ENCODE peak calls at places on chromosomes 2 and 18, in four cellular contexts. One of them, this sample, is unnamed. For H3K36me3 and H3K27me3, the result is how much of the 10 kb centered on the place peaks cover.

GRCh38 chr2:169080250-169081035 is 11.1 kb downstream of the DHRS9 start:
- DNase-seq in WERI-Rb-1: no peak
- DNase-seq in lung: no peak
- DNase-seq in left ventricle myocardium inferior: no peak
- DNase-seq in this sample: no peak

GRCh38 chr2:73172963-73173362 is 29.4 kb upstream of the NOTO start:
- DNase-seq in WERI-Rb-1: no peak
- DNase-seq in lung: no peak
- DNase-seq in left ventricle myocardium inferior: no peak
- DNase-seq in this sample: no peak

GRCh38 chr18:42114310-42114943 is 159.4 kb downstream of the PIK3C3 start:
- DNase-seq in lung: peak
- DNase-seq in left ventricle myocardium inferior: peak
- DNase-seq in WERI-Rb-1: peak
- DNase-seq in this sample: peak

GRCh38 chr18:7415081-7415894 is 151.8 kb upstream of the PTPRM start:
- DNase-seq in WERI-Rb-1: peak
- DNase-seq in left ventricle myocardium inferior: no peak
- DNase-seq in lung: no peak
- DNase-seq in this sample: no peak

GRCh38 chr2:37387143-37387835 is 42.9 kb downstream of the QPCT start:
- DNase-seq in left ventricle myocardium inferior: no peak
- DNase-seq in lung: no peak
- DNase-seq in WERI-Rb-1: no peak
- DNase-seq in this sample: no peak

GRCh38 chr2:45342-46130 is 769 bp downstream of the FAM110C start:
- DNase-seq in lung: no peak
- DNase-seq in WERI-Rb-1: no peak
- DNase-seq in left ventricle myocardium inferior: no peak
- DNase-seq in this sample: peak

GRCh38 chr2:128602699-128603101 is 284.0 kb upstream of the HS6ST1 start:
- DNase-seq in WERI-Rb-1: peak
- DNase-seq in lung: no peak
- DNase-seq in left ventricle myocardium inferior: peak
- DNase-seq in this sample: no peak

GRCh38 chr2:197909377-197909776 is 105.0 kb downstream of the PLCL1 start:
- DNase-seq in left ventricle myocardium inferior: no peak
- DNase-seq in lung: no peak
- DNase-seq in WERI-Rb-1: peak
- DNase-seq in this sample: no peak

GRCh38 chr2:134119117-134119671 is 134.7 kb upstream of the MGAT5 start:
- DNase-seq in WERI-Rb-1: no peak
- DNase-seq in lung: no peak
- DNase-seq in left ventricle myocardium inferior: no peak
- DNase-seq in this sample: no peak

GRCh38 chr2:168035458-168035857 is 211.9 kb downstream of the STK39 start:
- DNase-seq in left ventricle myocardium inferior: no peak
- DNase-seq in WERI-Rb-1: no peak
- DNase-seq in lung: no peak
- DNase-seq in this sample: no peak

GRCh38 chr18:832085-832681 is 20.1 kb upstream of the YES1 start:
- DNase-seq in left ventricle myocardium inferior: peak
- DNase-seq in WERI-Rb-1: peak
- DNase-seq in lung: no peak
- DNase-seq in this sample: peak

GRCh38 chr2:120586507-120587283 is 149.0 kb upstream of the GLI2 start:
- DNase-seq in left ventricle myocardium inferior: no peak
- DNase-seq in WERI-Rb-1: no peak
- DNase-seq in lung: no peak
- DNase-seq in this sample: peak

GRCh38 chr2:109482371-109482841 is 131.4 kb downstream of the SEPTIN10 start:
- DNase-seq in lung: no peak
- DNase-seq in WERI-Rb-1: no peak
- DNase-seq in left ventricle myocardium inferior: no peak
- DNase-seq in this sample: no peak

GRCh38 chr18:67517224-67517765 is 775 bp upstream of the DSEL start:
- DNase-seq in lung: no peak
- DNase-seq in left ventricle myocardium inferior: peak
- DNase-seq in WERI-Rb-1: no peak
- DNase-seq in this sample: no peak

GRCh38 chr2:20135631-20136050 is 84.2 kb upstream of the LAPTM4A start:
- DNase-seq in lung: peak
- DNase-seq in WERI-Rb-1: peak
- DNase-seq in left ventricle myocardium inferior: peak
- DNase-seq in this sample: peak

DNA sequence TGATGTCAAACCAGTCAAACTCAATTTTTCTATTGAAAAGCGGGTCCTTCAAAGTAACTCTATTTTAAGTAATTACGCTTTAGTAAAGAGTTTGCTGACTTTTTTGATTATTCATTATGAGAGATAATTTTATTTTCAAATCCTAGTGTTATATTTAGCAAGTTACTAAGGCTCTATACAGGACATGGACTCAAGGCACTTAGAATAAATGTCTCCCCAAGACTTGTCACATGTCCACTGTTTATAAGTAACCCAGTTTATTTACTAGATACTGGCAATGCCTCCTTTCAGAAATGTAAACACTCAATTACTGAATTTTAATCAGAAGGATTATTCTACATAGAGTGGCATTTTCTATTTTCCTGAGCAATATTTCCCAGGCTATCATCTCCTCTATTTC is 638.1 kb downstream of the ERBB4 start:
- DNase-seq in lung: no peak
- DNase-seq in left ventricle myocardium inferior: no peak
- DNase-seq in WERI-Rb-1: no peak
- DNase-seq in this sample: no peak
- H3K36me3 ChIP-seq in lung: under half
- H3K36me3 ChIP-seq in left ventricle myocardium inferior: under half
- H3K36me3 ChIP-seq in WERI-Rb-1: under half
- H3K36me3 ChIP-seq in this sample: under half

GRCh38 chr2:23230885-23231284 is 154.1 kb upstream of the KLHL29 start:
- DNase-seq in lung: no peak
- DNase-seq in left ventricle myocardium inferior: no peak
- DNase-seq in WERI-Rb-1: no peak
- DNase-seq in this sample: peak
- H3K4me3 ChIP-seq in lung: no peak
- H3K4me3 ChIP-seq in left ventricle myocardium inferior: no peak
- H3K4me3 ChIP-seq in WERI-Rb-1: no peak
- H3K4me3 ChIP-seq in this sample: no peak

DNA sequence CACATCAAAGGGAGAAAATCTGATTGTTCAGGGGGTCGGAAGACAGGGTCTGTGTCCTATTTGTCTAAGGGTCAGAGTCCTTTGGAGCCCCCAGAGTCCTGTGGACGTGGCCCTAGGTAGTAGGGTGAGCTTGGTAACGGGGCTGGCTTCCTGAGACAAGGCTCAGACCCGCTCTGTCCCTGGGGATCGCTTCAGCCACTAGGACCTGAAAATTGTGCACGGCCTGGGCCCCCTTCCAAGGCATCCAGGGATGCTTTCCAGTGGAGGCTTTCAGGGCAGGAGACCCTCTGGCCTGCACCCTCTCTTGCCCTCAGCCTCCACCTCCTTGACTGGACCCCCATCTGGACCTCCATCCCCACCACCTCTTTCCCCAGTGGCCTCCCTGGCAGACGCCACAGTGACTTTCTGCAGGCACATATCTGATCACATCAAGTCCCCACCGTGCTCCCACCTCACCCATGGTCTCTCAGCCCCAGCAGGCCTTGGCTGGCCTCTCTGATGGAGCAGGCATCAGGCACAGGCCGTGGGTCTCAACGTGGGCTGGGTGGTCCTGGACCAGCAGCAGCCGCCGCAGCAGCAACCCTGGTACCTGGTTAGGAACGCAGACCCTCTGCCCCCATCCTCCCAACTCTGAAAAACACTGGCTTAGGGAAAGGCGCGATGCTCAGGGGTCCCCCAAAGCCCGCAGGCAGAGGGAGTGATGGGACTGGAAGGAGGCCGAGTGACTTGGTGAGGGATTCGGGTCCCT is 3.8 kb downstream of the PROC start:
- DNase-seq in left ventricle myocardium inferior: no peak
- DNase-seq in lung: no peak
- DNase-seq in WERI-Rb-1: no peak
- DNase-seq in this sample: no peak
- H3K27me3 ChIP-seq in left ventricle myocardium inferior: half or more
- H3K27me3 ChIP-seq in lung: under half
- H3K27me3 ChIP-seq in WERI-Rb-1: under half
- H3K27me3 ChIP-seq in this sample: under half

GRCh38 chr2:132656213-132656612 is 13.8 kb downstream of the LYPD1 start:
- DNase-seq in WERI-Rb-1: no peak
- DNase-seq in lung: no peak
- DNase-seq in left ventricle myocardium inferior: no peak
- DNase-seq in this sample: no peak
- H3K36me3 ChIP-seq in WERI-Rb-1: under half
- H3K36me3 ChIP-seq in lung: under half
- H3K36me3 ChIP-seq in left ventricle myocardium inferior: under half
- H3K36me3 ChIP-seq in this sample: under half

GRCh38 chr18:63205791-63206252 is 113.7 kb downstream of the BCL2 start:
- DNase-seq in WERI-Rb-1: no peak
- DNase-seq in lung: no peak
- DNase-seq in left ventricle myocardium inferior: no peak
- DNase-seq in this sample: no peak
- H3K4me3 ChIP-seq in WERI-Rb-1: no peak
- H3K4me3 ChIP-seq in lung: no peak
- H3K4me3 ChIP-seq in left ventricle myocardium inferior: no peak
- H3K4me3 ChIP-seq in this sample: no peak

GRCh38 chr2:232417489-232417888 is 10.8 kb downstream of the ALPG start:
- DNase-seq in left ventricle myocardium inferior: no peak
- DNase-seq in WERI-Rb-1: no peak
- DNase-seq in lung: no peak
- DNase-seq in this sample: peak
- H3K27me3 ChIP-seq in left ventricle myocardium inferior: half or more
- H3K27me3 ChIP-seq in WERI-Rb-1: under half
- H3K27me3 ChIP-seq in lung: under half
- H3K27me3 ChIP-seq in this sample: under half